ENCODE peak calls at places on chromosomes 13 and 19, in four cellular contexts. L is DND-41, M is tibial artery, R is uterus. Y is an unnamed sample.

GRCh38 chr19:49333426-49334288 is 1.5 kb upstream of the CD37 start:
- DNase-seq in L (peak), M (peak), R (no peak), Y (peak)

GRCh38 chr13:110403315-110403714 is 96.2 kb downstream of the COL4A2 start:
- DNase-seq in R (no peak), L (no peak), M (no peak), Y (no peak)

GRCh38 chr13:102710261-102710679 is 15.4 kb upstream of the METTL21C start:
- DNase-seq in L (no peak), R (peak), M (no peak), Y (no peak)

GRCh38 chr13:110624766-110625756 is 9.7 kb downstream of the NAXD start:
- DNase-seq in R (no peak), L (no peak), M (no peak), Y (no peak)

GRCh38 chr13:76820759-76821158 is 65.4 kb downstream of the KCTD12 start:
- DNase-seq in M (peak), R (peak), L (no peak), Y (no peak)

GRCh38 chr13:107339209-107339608 is 771.3 kb upstream of the ARGLU1 start:
- DNase-seq in R (no peak), L (no peak), M (no peak), Y (no peak)

GRCh38 chr19:3315676-3315973 is 50.8 kb upstream of the NFIC start:
- DNase-seq in L (no peak), R (no peak), M (no peak), Y (no peak)

GRCh38 chr13:74093691-74094090 is 40.5 kb downstream of the KLF12 start:
- DNase-seq in L (no peak), R (no peak), M (no peak), Y (no peak)

GRCh38 chr19:4089400-4089908 is 22.8 kb upstream of the ZBTB7A start:
- DNase-seq in R (no peak), L (peak), M (no peak), Y (no peak)

GRCh38 chr19:4597975-4598671 is 38.6 kb upstream of the SEMA6B start:
- DNase-seq in R (peak), L (peak), M (no peak), Y (peak)

GRCh38 chr19:7115721-7116120 is 46.2 kb downstream of the ZNF557 start:
- DNase-seq in L (no peak), R (no peak), M (no peak), Y (no peak)

GRCh38 chr13:31653730-31654129 is 85.6 kb upstream of the RXFP2 start:
- DNase-seq in R (no peak), L (no peak), M (no peak), Y (no peak)

GRCh38 chr19:55535173-55535572 is 1.8 kb downstream of the SBK2 start:
- DNase-seq in M (no peak), R (no peak), L (no peak), Y (no peak)

GRCh38 chr13:112114391-112114790 is 47.4 kb downstream of the SOX1 start:
- DNase-seq in M (no peak), R (no peak), L (no peak), Y (no peak)

GRCh38 chr19:5679289-5680082 is 830 bp downstream of the MICOS13 start:
- DNase-seq in R (no peak), L (no peak), M (no peak), Y (no peak)

GRCh38 chr13:33126909-33127607 is 110.8 kb downstream of the KL start:
- DNase-seq in M (no peak), R (no peak), L (no peak), Y (no peak)

GRCh38 chr19:47541507-47541906 is 26.6 kb upstream of the NAPA start:
- DNase-seq in R (no peak), M (no peak), L (no peak), Y (no peak)

GRCh38 chr13:32828711-32829110 is 187.5 kb upstream of the KL start:
- DNase-seq in M (no peak), R (no peak), L (no peak), Y (no peak)

GRCh38 chr13:75385708-75386083 is 96.3 kb downstream of the TBC1D4 start:
- DNase-seq in R (no peak), M (no peak), L (no peak), Y (no peak)

GRCh38 chr19:49916839-49917733 is 11.9 kb upstream of the ATF5 start:
- DNase-seq in R (no peak), L (no peak), M (no peak), Y (no peak)

GRCh38 chr13:94344126-94344863 is 135.2 kb downstream of the DCT start:
- DNase-seq in L (no peak), R (no peak), M (no peak), Y (peak)

GRCh38 chr13:94342436-94343242 is 136.8 kb downstream of the DCT start:
- DNase-seq in L (no peak), M (no peak), R (no peak), Y (no peak)

GRCh38 chr13:94335786-94336357 is 143.6 kb downstream of the DCT start:
- DNase-seq in L (no peak), M (no peak), R (no peak), Y (no peak)

GRCh38 chr13:94343243-94343585 is 136.3 kb downstream of the DCT start:
- DNase-seq in M (no peak), L (no peak), R (no peak), Y (no peak)

DNA sequence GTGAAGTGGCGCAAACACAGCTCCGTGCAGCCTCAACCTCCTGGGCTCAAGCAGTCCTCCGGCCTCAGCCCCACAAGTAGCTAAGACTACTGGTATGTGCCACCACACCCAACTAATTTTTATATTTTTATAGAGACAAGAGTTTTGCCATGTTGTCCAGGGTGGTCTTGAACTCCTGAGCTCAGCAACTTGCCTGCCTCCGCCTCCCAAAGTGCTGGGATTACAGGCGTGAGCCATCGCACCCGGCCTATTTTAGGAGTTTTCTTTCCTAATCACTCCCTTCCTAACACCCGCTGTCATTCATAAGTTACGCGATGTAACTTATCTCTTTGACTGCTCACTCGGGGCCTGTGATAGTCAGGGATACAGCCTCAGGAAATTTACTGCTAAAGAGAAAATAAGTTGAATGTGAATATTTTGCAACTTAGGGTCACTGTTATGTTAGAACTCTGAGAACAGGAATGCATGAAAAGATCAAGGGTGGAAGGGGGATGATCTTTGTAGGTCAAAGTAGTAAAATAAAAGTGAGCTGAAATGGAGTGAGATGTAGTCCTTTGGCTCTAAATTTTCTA is 140.3 kb downstream of the DCT start:
- DNase-seq in L (no peak), R (no peak), M (no peak), Y (no peak)
- TF ChIP-seq CTCF in L (no peak), R (no peak), M (no peak), Y (no peak)

GRCh38 chr19:21603431-21604153 is 98.2 kb downstream of the ZNF429 start:
- DNase-seq in M (no peak), R (no peak), L (peak), Y (no peak)
- H3K4me3 ChIP-seq in M (peak), R (peak), L (peak), Y (no peak)

GRCh38 chr19:17296278-17296677 is 6.9 kb downstream of the ABHD8 start:
- DNase-seq in M (no peak), R (no peak), L (no peak), Y (no peak)
- TF ChIP-seq CTCF in M (no peak), R (no peak), L (no peak), Y (no peak)

DNA sequence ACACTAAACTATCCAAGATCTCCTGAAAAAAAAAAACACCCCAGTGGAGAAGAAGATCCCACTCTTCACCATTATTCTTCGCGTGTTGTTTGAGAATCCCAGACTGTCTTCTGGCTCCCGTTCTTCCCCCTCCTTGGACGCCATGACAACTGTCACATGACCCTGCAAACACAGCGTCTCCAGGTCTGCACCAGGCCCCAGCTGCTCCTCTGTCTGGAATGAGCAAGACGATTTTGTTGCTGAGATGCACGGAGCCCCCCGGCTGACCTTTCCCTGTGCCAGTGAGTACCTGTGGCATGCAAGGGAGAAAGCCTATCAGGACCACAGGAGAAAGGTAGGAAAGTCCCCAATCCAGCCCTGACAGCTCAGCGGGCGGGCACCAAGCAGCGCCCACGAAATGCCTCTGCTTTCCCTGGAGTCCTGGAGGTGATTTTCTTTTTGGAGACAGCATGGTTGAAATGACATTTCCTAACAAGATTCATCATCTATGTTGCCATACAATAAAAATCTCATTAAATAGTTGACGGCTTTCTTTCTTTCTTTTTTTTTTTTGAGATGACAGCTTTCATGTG is at the start of gene CFAP97D2:
- DNase-seq in M (no peak), R (no peak), L (no peak), Y (no peak)
- H3K4me3 ChIP-seq in M (no peak), R (no peak), L (no peak), Y (no peak)

DNA sequence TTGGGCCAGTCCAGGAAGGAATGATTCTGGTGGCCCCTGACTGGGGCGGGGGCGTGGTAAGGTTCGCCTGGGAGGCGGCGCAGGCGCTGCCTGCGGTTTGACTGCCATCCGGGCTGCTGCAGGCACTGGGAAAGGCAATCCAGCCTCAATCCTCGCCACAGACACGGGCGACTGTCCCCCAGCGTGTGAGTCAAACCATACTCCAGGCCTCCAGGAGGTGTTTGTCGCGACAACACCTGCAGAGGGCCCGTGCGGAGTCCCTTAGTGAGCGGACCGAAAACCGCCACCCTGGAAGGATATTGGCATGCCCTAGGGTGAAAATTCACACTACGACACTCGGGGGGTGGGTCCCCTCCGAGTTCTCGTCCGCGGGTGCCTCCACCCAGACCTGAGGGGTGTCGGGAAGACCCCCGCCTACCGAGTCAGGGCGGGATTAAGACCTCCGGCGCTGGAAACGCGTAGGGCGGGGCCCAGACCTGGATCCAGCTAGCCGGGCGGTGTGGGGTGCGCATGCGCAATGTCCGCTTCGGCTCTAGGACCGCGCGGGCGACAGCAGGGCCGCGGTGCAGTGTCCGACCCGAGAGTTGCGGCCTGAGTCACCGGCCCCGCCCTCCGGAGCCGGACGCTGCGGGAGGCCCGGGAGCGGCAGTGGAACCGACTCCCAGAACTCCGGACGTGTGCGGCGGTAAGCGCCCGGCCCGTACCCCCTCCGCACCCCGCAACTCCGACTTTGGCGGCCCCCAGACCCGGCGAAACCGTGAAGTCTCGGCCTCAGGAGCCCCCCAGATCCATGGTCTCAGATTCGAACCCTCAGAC is at the start of gene CAPNS1:
- DNase-seq in R (peak), M (peak), L (peak), Y (peak)
- TF ChIP-seq CTCF in R (peak), M (no peak), L (peak), Y (peak)

DNA sequence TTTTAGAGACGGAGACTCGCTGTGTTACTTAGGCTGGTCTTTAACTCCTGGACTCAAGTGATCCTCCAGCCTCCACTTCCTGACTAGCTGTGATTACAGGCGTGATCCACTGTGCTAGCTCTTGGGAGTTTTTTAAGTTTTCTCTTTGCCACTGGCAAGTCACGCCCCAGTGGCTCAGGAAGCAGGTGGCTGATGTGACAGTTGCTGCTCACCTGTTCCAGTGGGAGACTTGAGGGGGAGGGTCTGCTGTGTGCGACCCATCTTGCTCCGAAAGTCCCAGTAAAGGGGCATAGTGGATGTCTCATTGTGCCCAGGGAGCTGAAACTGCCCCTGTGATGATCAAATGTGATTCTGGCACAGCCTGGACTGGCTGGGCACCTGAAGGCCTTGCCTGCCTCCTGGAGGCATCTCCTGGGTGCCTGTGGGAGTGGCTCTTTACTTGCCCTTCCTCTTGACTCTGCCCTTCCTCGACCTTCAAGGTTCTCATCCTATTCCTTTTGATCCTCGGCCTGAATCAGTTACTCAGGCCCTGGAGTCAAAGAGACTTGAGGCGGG is 7.8 kb downstream of the SMARCA4 start:
- DNase-seq in R (no peak), L (peak), M (no peak), Y (peak)
- H3K4me3 ChIP-seq in R (no peak), L (no peak), M (no peak), Y (no peak)

DNA sequence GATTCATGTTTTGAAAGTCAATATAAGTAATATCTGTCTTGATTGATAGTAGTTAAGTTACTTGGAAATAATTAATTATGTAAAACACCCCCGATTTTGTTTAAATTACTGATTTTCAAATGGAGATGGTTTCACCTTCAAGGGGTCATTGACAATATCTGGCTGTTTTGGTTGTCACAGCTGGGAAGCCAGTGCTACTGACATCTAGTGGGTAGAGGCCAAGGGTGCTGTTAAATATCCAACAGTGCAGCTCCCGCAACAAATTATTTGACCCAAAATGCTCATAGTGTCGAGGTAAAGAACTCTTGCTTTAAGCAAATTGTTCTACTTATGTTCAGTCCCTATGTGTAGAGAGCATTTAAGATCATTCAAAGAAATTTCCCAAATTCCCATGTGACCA is 50.6 kb upstream of the PCDH20 start:
- DNase-seq in M (no peak), R (no peak), L (no peak), Y (no peak)
- TF ChIP-seq CTCF in M (no peak), R (no peak), L (no peak), Y (no peak)

GRCh38 chr19:13026478-13026999 is 31.3 kb downstream of the NFIX start:
- DNase-seq in L (no peak), R (no peak), M (peak), Y (no peak)
- H3K4me3 ChIP-seq in L (no peak), R (peak), M (peak), Y (no peak)

GRCh38 chr13:36086117-36086516 is 45.1 kb downstream of the DCLK1 start:
- DNase-seq in R (no peak), M (no peak), L (no peak), Y (no peak)
- TF ChIP-seq CTCF in R (no peak), M (no peak), L (no peak), Y (no peak)

Y was measured in GM12865.